ENCODE peak calls at places on chromosomes 1 and 21, in nine cellular contexts. D is transverse colon, W is lower leg skin, A is heart left ventricle, Z is GM12891, H is H54, Y is IMR-90, M is body of pancreas, P is tibial nerve. J is an unnamed sample.

GRCh38 chr1:163178628-163179027 is 24.1 kb downstream of the RGS5 start:
- DNase-seq in D (no peak), W (no peak), A (no peak), Z (no peak), H (no peak), Y (no peak), M (no peak), P (no peak), J (no peak)

GRCh38 chr1:222786107-222786506 is 28.7 kb upstream of the DISP1 start:
- DNase-seq in D (no peak), W (no peak), A (no peak), Z (no peak), H (no peak), Y (no peak), M (no peak), P (no peak), J (no peak)

GRCh38 chr1:67721650-67722291 is 36.8 kb downstream of the GADD45A start:
- DNase-seq in D (no peak), W (no peak), A (no peak), Z (no peak), H (no peak), Y (no peak), M (no peak), P (no peak), J (no peak)

GRCh38 chr1:145777357-145778145 is 46.3 kb downstream of the RNF115 start:
- DNase-seq in D (no peak), W (no peak), A (no peak), Z (no peak), H (no peak), Y (no peak), M (no peak), P (no peak), J (peak)

GRCh38 chr1:34166191-34167090 is 1.4 kb upstream of the CSMD2 start:
- DNase-seq in D (no peak), W (no peak), A (no peak), Z (no peak), H (peak), Y (no peak), M (no peak), P (no peak), J (no peak)

GRCh38 chr1:62333431-62333830 is 14.2 kb upstream of the KANK4 start:
- DNase-seq in D (no peak), W (no peak), A (no peak), Z (no peak), H (peak), Y (no peak), M (no peak), P (no peak), J (no peak)

GRCh38 chr1:172661107-172661506 is 2.2 kb downstream of the FASLG start:
- DNase-seq in D (no peak), W (no peak), A (no peak), Z (no peak), H (no peak), Y (no peak), M (no peak), P (no peak), J (no peak)

GRCh38 chr1:225815526-225816178 is 5.7 kb downstream of the EPHX1 start:
- DNase-seq in D (no peak), W (no peak), A (no peak), Z (no peak), H (no peak), Y (no peak), M (no peak), P (no peak), J (no peak)

GRCh38 chr1:44604167-44604955 is 69.9 kb downstream of the TMEM53 start:
- DNase-seq in D (peak), W (no peak), A (no peak), Z (no peak), H (no peak), Y (no peak), M (peak), P (no peak), J (no peak)

GRCh38 chr21:45997205-45997494 is 15.6 kb downstream of the COL6A1 start:
- DNase-seq in D (no peak), W (no peak), A (no peak), Z (no peak), H (no peak), Y (no peak), M (no peak), P (no peak), J (no peak)

GRCh38 chr1:232923739-232924386 is 26.5 kb upstream of the NTPCR start:
- DNase-seq in D (no peak), W (no peak), A (no peak), Z (no peak), H (no peak), Y (peak), M (no peak), P (no peak), J (no peak)

GRCh38 chr1:206651014-206651413 is 15.7 kb downstream of the DYRK3 start:
- DNase-seq in D (no peak), W (no peak), A (no peak), Z (no peak), H (no peak), Y (no peak), M (no peak), P (no peak), J (peak)

GRCh38 chr1:99119193-99119592 is 114.5 kb upstream of the PLPPR5 start:
- DNase-seq in D (no peak), W (no peak), A (no peak), Z (no peak), H (no peak), Y (no peak), M (peak), P (no peak), J (no peak)

GRCh38 chr1:19059773-19060172 is 103.3 kb upstream of the IFFO2 start:
- DNase-seq in D (no peak), W (no peak), A (no peak), Z (no peak), H (no peak), Y (no peak), M (no peak), P (no peak), J (no peak)

GRCh38 chr1:32919811-32920733 is 18.9 kb upstream of the TMEM54 start:
- DNase-seq in D (no peak), W (no peak), A (no peak), Z (no peak), H (no peak), Y (peak), M (no peak), P (no peak), J (peak)

GRCh38 chr1:82065917-82066316 is 265.2 kb downstream of the ADGRL2 start:
- DNase-seq in D (no peak), W (no peak), A (peak), Z (no peak), H (no peak), Y (no peak), M (no peak), P (no peak), J (no peak)

GRCh38 chr1:91406773-91407389 is 2.2 kb upstream of the HFM1 start:
- DNase-seq in D (no peak), W (no peak), A (no peak), Z (no peak), H (no peak), Y (no peak), M (no peak), P (no peak), J (no peak)

GRCh38 chr21:45835301-45836267 is 146.0 kb upstream of the COL6A1 start:
- DNase-seq in D (no peak), W (no peak), A (no peak), Z (no peak), H (no peak), Y (no peak), M (no peak), P (no peak), J (no peak)

GRCh38 chr1:80153762-80154555 is 1147.4 kb upstream of the ADGRL4 start:
- DNase-seq in D (no peak), W (no peak), A (no peak), Z (no peak), H (no peak), Y (peak), M (no peak), P (no peak), J (no peak)

GRCh38 chr1:6358144-6358624 is 35.4 kb downstream of the ACOT7 start:
- DNase-seq in D (no peak), W (no peak), A (peak), Z (no peak), H (no peak), Y (no peak), M (no peak), P (no peak), J (no peak)

GRCh38 chr1:5915587-5916571 is 76.3 kb downstream of the NPHP4 start:
- DNase-seq in D (no peak), W (no peak), A (no peak), Z (peak), H (peak), Y (peak), M (peak), P (no peak), J (peak)

GRCh38 chr1:232627171-232627570 is 2.8 kb downstream of the SIPA1L2 start:
- DNase-seq in D (no peak), W (no peak), A (no peak), Z (no peak), H (no peak), Y (no peak), M (no peak), P (no peak), J (no peak)

GRCh38 chr1:205569411-205570172 is 62.2 kb downstream of the ELK4 start:
- DNase-seq in D (peak), W (no peak), A (no peak), Z (no peak), H (no peak), Y (no peak), M (no peak), P (no peak), J (no peak)

GRCh38 chr1:160342520-160342919 is 530 bp downstream of the COPA start:
- DNase-seq in D (no peak), W (no peak), A (no peak), Z (no peak), H (no peak), Y (no peak), M (no peak), P (no peak), J (peak)

GRCh38 chr1:155277070-155277895 is at the start of gene HCN3:
- DNase-seq in D (peak), W (peak), A (peak), Z (peak), H (peak), Y (peak), M (peak), P (peak), J (peak)

GRCh38 chr1:155272466-155273133 is 704 bp downstream of the CLK2 start:
- DNase-seq in D (no peak), W (no peak), A (no peak), Z (no peak), H (peak), Y (peak), M (no peak), P (no peak), J (peak)

GRCh38 chr1:155269381-155269780 is 3.9 kb downstream of the CLK2 start:
- DNase-seq in D (no peak), W (no peak), A (no peak), Z (no peak), H (no peak), Y (no peak), M (no peak), P (no peak), J (no peak)

GRCh38 chr1:155268630-155269029 is 4.7 kb downstream of the CLK2 start:
- DNase-seq in D (no peak), W (no peak), A (no peak), Z (no peak), H (no peak), Y (no peak), M (no peak), P (no peak), J (no peak)

GRCh38 chr1:155273134-155273982 is at the start of gene CLK2:
- DNase-seq in D (peak), W (peak), A (peak), Z (peak), H (peak), Y (peak), M (peak), P (peak), J (peak)
- TF ChIP-seq POLR2A in D (peak), W (no peak), A (no peak), Z (peak), H (peak), Y (peak), M (peak), P (peak), J (peak)

DNA sequence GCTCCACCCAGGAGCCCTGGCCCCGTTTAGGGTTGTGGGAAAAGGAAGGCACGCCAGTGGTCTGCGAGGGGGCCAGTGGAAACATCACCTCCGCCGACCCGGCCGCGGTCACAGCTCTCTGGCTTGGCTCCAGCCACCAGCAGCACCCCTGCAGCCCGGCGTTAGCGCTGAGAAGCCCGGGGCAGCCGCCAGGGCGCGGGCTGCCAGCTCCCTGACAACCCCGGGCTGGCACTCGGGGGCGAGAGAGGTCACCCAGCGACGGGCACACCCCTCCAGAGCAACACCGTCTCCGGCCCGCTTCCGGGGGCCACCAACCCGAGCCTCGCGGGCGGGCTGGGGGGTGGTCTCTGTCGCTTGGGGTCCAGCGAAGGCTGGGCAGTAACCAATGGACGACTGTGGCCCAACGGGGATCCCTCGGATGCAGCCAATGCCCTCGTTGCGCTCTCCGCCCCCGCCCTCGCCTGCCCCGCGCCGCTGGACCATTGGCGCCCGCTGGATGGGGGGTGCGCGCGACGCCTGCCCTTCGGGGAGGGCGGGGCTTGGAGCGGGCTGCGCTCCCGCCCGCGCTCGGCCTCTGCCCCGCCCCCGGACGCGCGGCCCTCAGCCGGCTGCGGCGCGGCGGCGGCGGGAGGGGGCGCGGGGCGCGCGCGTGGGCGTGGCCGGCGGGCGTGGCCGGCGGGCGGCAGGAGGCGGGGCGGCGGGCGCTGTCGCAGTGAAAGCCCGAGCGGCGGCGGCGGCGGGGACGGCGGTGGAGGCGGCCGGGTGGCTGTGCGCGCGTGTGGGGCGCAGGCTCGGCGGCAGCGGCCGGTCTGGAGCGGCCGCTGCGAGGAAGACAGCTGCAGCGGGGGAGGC is at the start of gene MAN1C1:
- DNase-seq in D (peak), W (peak), A (peak), Z (peak), H (peak), Y (peak), M (peak), P (peak), J (peak)
- TF ChIP-seq POLR2A in D (no peak), W (no peak), A (no peak), Z (no peak), H (peak), Y (no peak), M (no peak), P (no peak), J (no peak)

GRCh38 chr1:22978299-22978698 is 5.6 kb upstream of the LACTBL1 start:
- DNase-seq in D (no peak), W (no peak), A (no peak), Z (no peak), H (no peak), Y (peak), M (no peak), P (no peak), J (no peak)

DNA sequence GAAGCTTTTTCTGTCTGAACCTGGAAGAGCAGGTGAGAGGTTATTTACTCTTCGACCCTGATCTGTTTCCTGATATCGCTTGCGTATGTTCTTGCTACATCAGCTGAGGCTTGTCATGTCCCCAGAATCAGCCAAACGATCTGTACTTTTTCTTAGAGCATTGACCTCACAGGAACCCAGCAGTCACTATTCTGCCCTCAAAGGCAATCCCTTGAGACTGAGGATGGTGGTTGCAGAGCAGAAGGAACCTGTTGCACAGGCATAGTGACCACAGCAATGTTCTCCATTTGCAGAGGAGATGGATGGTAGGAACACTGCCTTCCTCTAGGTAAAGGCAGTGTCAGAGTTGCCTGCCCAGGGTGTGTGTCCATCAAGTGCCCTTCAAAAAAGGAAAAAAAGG is 11.3 kb upstream of the LACTBL1 start:
- DNase-seq in D (no peak), W (no peak), A (no peak), Z (no peak), H (no peak), Y (no peak), M (no peak), P (no peak), J (no peak)
- TF ChIP-seq POLR2A in D (no peak), W (no peak), A (no peak), Z (no peak), H (no peak), Y (no peak), M (no peak), P (no peak), J (no peak)

DNA sequence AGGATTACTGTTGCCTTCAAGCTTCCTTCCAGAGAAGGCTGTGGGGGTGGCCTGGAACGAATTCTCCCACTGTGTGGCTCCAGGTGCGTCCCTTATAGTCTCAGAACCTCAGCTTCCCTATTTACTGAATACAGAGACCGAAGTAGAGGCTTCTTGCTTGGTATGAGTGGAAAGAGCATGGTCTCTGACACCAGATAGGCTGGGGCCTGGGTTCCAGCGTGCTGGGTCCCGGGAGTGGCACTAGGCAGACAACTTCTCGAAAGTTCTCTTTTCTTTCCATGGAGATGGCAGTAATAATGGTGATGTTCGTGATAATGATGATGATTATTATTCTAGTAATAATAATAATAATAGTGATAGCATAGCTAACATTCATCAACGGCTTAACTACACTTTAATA is 161.7 kb downstream of the PTPRU start:
- DNase-seq in D (no peak), W (no peak), A (no peak), Z (no peak), H (no peak), Y (no peak), M (no peak), P (no peak), J (no peak)
- TF ChIP-seq POLR2A in D (no peak), W (no peak), A (no peak), Z (no peak), H (no peak), Y (no peak), M (no peak), P (no peak), J (no peak)

DNA sequence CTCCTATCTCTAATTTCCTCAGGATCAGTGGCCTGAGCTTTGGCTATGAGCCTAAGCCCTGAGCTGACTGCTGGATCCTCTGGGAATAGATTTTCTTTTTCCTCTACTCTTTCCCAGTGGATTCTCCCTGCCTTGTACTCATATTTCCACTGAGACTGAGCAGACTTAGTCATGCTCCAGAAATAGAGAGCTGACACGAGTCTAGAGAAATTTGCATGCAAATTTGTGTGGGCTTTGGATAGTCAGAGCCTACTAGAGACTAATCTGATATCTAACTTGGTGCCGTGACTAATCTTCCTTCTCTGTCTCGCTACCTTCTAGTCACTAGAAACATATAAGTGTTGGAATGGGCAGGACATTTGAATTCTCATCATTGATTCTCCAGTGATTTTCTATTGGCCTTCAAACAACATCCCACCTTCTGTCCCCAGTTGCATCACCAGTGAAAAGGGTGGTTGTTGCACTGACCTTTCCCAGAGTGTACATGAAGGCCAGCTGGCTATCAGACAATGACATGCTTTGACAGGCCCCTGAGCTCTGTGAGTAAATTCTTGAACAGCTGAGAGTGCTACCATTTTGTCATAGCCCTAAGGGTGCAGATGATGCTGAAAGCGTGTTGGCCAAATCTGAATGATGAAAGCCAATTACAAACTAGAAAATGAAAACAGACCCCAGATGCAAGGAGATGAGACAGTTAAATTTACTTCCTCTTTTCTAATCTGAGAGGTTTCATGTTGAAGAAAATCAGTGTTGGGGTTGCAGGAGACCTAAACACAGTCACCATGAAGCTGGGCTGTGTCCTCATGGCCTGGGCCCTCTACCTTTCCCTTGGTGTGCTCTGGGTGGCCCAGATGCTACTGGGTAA is at the start of gene FCRLA:
- DNase-seq in D (no peak), W (no peak), A (peak), Z (no peak), H (peak), Y (peak), M (no peak), P (no peak), J (peak)
- TF ChIP-seq POLR2A in D (no peak), W (no peak), A (no peak), Z (peak), H (no peak), Y (no peak), M (no peak), P (no peak), J (no peak)

GRCh38 chr1:154978360-154978759 is 3.9 kb downstream of the CKS1B start:
- DNase-seq in D (no peak), W (no peak), A (no peak), Z (no peak), H (no peak), Y (no peak), M (no peak), P (no peak), J (no peak)

GRCh38 chr1:154983776-154984466 is 777 bp downstream of the FLAD1 start:
- DNase-seq in D (no peak), W (no peak), A (no peak), Z (no peak), H (no peak), Y (no peak), M (no peak), P (no peak), J (no peak)

GRCh38 chr1:154988053-154988954 is 5.1 kb upstream of the LENEP start:
- DNase-seq in D (no peak), W (no peak), A (peak), Z (no peak), H (no peak), Y (no peak), M (no peak), P (no peak), J (peak)

GRCh38 chr1:154987326-154987725 is 4.2 kb downstream of the FLAD1 start:
- DNase-seq in D (no peak), W (no peak), A (peak), Z (no peak), H (no peak), Y (no peak), M (no peak), P (no peak), J (no peak)

GRCh38 chr1:154982897-154983648 is at the start of gene FLAD1:
- DNase-seq in D (peak), W (peak), A (peak), Z (peak), H (peak), Y (peak), M (peak), P (peak), J (peak)
- TF ChIP-seq POLR2A in D (peak), W (no peak), A (no peak), Z (peak), H (peak), Y (no peak), M (peak), P (no peak), J (peak)